ENCODE peak calls at places on chromosome 22, in four cellular contexts. A is SK-N-SH, J is HepG2, T is GM12878. U is an unnamed sample.

GRCh38 chr22:47292546-47293320 is 530.3 kb downstream of the TBC1D22A start:
- DNase-seq in A (no peak), J (no peak), T (no peak), U (no peak)

GRCh38 chr22:20127869-20128618 is 3.6 kb upstream of the ZDHHC8 start:
- DNase-seq in T (no peak), A (no peak), J (no peak), U (no peak)

GRCh38 chr22:23827351-23827995 is 11.3 kb downstream of the DERL3 start:
- DNase-seq in A (peak; percentile 10), T (no peak), J (no peak), U (no peak)

GRCh38 chr22:23190526-23190925 is 10.2 kb downstream of the BCR start:
- DNase-seq in J (no peak), T (no peak), A (no peak), U (no peak)

GRCh38 chr22:21778705-21779363 is 43.2 kb upstream of the YPEL1 start:
- DNase-seq in J (no peak), T (no peak), A (no peak), U (no peak)

GRCh38 chr22:45237065-45237990 is 3.4 kb downstream of the KIAA0930 start:
- DNase-seq in J (peak; percentile 39), T (no peak), A (no peak), U (no peak)

GRCh38 chr22:46797355-46797754 is 34.9 kb downstream of the TBC1D22A start:
- DNase-seq in J (peak; percentile 12), A (no peak), T (no peak), U (peak; percentile 64)

GRCh38 chr22:49735411-49736311 is 92.0 kb downstream of the BRD1 start:
- DNase-seq in A (peak; percentile 76), J (no peak), T (no peak), U (no peak)

GRCh38 chr22:49156662-49157285 is 670.9 kb downstream of the BRD1 start:
- DNase-seq in J (no peak), A (peak; percentile 57), T (no peak), U (no peak)

GRCh38 chr22:41354979-41355378 is 26.8 kb upstream of the TEF start:
- DNase-seq in A (no peak), J (no peak), T (no peak), U (no peak)

GRCh38 chr22:22357024-22357868 is 112.7 kb downstream of the VPREB1 start:
- DNase-seq in A (peak; percentile 78), T (peak; percentile 34), J (peak; percentile 66), U (peak; percentile 78)

GRCh38 chr22:35352214-35353111 is 28.4 kb upstream of the HMOX1 start:
- DNase-seq in A (no peak), T (no peak), J (peak; percentile 45), U (peak; percentile 30)

GRCh38 chr22:41589260-41589600 is 410 bp downstream of the PMM1 start:
- DNase-seq in A (peak; percentile 55), J (no peak), T (no peak), U (no peak)

GRCh38 chr22:50314081-50314454 is 6.6 kb upstream of the PLXNB2 start:
- DNase-seq in A (peak; percentile 16), T (no peak), J (no peak), U (no peak)

GRCh38 chr22:38623357-38623756 is 32.8 kb downstream of the FAM227A start:
- DNase-seq in T (no peak), A (no peak), J (peak; percentile 62), U (no peak)
- TF ChIP-seq PBX3 in T (no peak), A (no peak), J (no peak), U (no peak)

GRCh38 chr22:17910561-17911311 is 113.6 kb downstream of the MICAL3 start:
- DNase-seq in T (no peak), J (no peak), A (peak; percentile 68), U (peak; percentile 7)
- TF ChIP-seq SMC3 in T (no peak), J (no peak), A (peak; percentile 70), U (no peak)

DNA sequence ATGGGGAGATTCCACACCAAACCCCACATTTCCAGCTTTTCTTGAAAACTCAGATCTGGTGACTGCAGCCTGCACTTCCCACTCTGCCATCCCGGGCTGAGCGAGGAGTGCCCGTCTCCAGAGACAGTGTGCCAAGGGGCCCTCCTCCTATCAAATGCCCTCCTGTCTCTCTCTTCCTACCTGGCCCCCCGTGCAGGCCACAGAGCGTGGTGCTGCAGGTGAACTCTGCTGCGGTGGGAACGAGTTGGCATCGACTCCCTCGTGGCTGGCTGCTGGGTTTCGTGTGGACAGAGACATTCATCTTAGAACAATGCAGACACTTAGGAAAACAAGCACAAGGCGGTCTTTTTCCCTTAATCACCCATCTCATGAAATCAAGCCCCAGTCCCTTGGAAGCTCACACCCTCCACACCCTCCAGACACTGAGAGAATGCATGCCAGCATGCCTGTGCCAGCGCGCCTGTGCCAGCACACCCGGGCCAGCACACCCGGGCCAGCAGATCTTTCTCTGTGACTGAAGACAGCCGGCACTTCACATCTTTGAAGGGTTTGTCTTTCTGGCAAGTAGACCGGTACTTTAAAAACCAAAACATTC is 65.0 kb downstream of the PARVB start:
- DNase-seq in J (no peak), A (no peak), T (no peak), U (no peak)
- TF ChIP-seq PBX3 in J (no peak), A (no peak), T (no peak), U (no peak)

GRCh38 chr22:37173709-37174108 is 14.3 kb downstream of the C1QTNF6 start:
- DNase-seq in T (no peak), A (peak; percentile 4), J (no peak), U (no peak)

GRCh38 chr22:37176464-37177061 is 11.5 kb downstream of the C1QTNF6 start:
- DNase-seq in J (no peak), A (peak; percentile 79), T (no peak), U (no peak)

GRCh38 chr22:37174964-37175363 is 13.1 kb downstream of the C1QTNF6 start:
- DNase-seq in A (peak; percentile 27), T (no peak), J (no peak), U (no peak)

GRCh38 chr22:37177221-37177620 is 10.8 kb downstream of the C1QTNF6 start:
- DNase-seq in T (no peak), J (no peak), A (no peak), U (no peak)

GRCh38 chr22:37175414-37176144 is 12.5 kb downstream of the C1QTNF6 start:
- DNase-seq in A (peak; percentile 8), T (no peak), J (no peak), U (no peak)
- TF ChIP-seq SMC3 in A (no peak), T (no peak), J (no peak), U (no peak)

U was measured in A549.